ENCODE peak calls at places on chromosomes 2 and 18, in seven cellular contexts. O is psoas muscle, C is keratinocyte, K is heart right ventricle, Y is GM23338, V is A549, F is breast epithelium. E is an unnamed sample.
A peak's percentile ranks its signal among the peaks of the same experiment; 100 is the strongest.

GRCh38 chr2:73134471-73134870 is 21.7 kb upstream of the RAB11FIP5 start:
- DNase-seq in O (no peak), C (no peak), K (no peak), Y (no peak), V (no peak), F (no peak), E (no peak)

GRCh38 chr2:65326276-65326675 is 98.6 kb downstream of the ACTR2 start:
- DNase-seq in O (no peak), C (no peak), K (no peak), Y (peak; percentile 17), V (no peak), F (peak; percentile 70), E (no peak)

GRCh38 chr2:235692671-235693171 is 198.9 kb downstream of the AGAP1 start:
- DNase-seq in O (no peak), C (no peak), K (no peak), Y (no peak), V (no peak), F (no peak), E (no peak)

GRCh38 chr18:77557030-77557429 is 307.4 kb downstream of the GALR1 start:
- DNase-seq in O (no peak), C (no peak), K (no peak), Y (peak; percentile 40), V (no peak), F (no peak), E (no peak)

GRCh38 chr2:151029406-151030157 is 232.1 kb downstream of the RBM43 start:
- DNase-seq in O (no peak), C (no peak), K (no peak), Y (no peak), V (no peak), F (no peak), E (no peak)

GRCh38 chr2:930935-931334 is 19.7 kb upstream of the SNTG2 start:
- DNase-seq in O (no peak), C (no peak), K (no peak), Y (no peak), V (no peak), F (no peak), E (no peak)

GRCh38 chr18:47265197-47265596 is 13.7 kb upstream of the SKOR2 start:
- DNase-seq in O (no peak), C (no peak), K (no peak), Y (no peak), V (no peak), F (no peak), E (no peak)

GRCh38 chr2:62457555-62457954 is 48.4 kb downstream of the TMEM17 start:
- DNase-seq in O (no peak), C (no peak), K (no peak), Y (no peak), V (no peak), F (no peak), E (no peak)

GRCh38 chr2:113700186-113700841 is 56.1 kb downstream of the SLC35F5 start:
- DNase-seq in O (no peak), C (no peak), K (peak; percentile 42), Y (peak; percentile 79), V (peak; percentile 46), F (no peak), E (no peak)

DNA sequence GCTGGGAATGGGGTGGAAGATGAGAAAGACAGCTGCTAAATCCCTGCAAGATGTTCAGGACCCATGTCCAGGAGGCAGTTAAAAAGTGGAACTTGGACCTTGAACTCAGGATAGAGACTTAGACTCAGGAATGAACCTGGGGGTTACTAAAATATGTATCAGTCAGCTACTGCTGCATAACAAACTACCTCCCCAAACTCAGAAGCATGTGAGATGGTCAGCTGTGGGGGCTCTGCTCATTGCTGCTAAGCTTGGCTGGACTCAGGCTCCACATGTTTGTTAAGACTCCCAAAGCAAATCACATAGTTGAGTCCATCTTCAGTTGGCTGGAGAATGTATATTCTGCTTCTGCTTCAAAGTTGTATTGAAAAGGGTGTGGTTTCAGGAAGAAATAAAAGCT is 61.4 kb upstream of the COPS8 start:
- DNase-seq in O (no peak), C (no peak), K (no peak), Y (no peak), V (no peak), F (no peak), E (no peak)
- H3K4me1 ChIP-seq in O (no peaks in the 10 kb centered on the region), C (peaks cover 13% of the 10 kb centered on the region), K (no peaks in the 10 kb centered on the region), Y (no peaks in the 10 kb centered on the region), V (peaks cover 15% of the 10 kb centered on the region), F (no peaks in the 10 kb centered on the region), E (no peaks in the 10 kb centered on the region)

GRCh38 chr2:174148833-174149232 is 99.5 kb downstream of the OLA1 start:
- DNase-seq in O (no peak), C (no peak), K (no peak), Y (no peak), V (no peak), F (no peak), E (no peak)

GRCh38 chr2:174149530-174149929 is 98.8 kb downstream of the OLA1 start:
- DNase-seq in O (no peak), C (no peak), K (no peak), Y (no peak), V (no peak), F (no peak), E (no peak)

GRCh38 chr2:174142290-174142689 is 106.0 kb downstream of the OLA1 start:
- DNase-seq in O (no peak), C (no peak), K (no peak), Y (no peak), V (no peak), F (no peak), E (no peak)

GRCh38 chr2:174145827-174146226 is 102.5 kb downstream of the OLA1 start:
- DNase-seq in O (no peak), C (no peak), K (no peak), Y (peak; percentile 69), V (peak; percentile 57), F (no peak), E (no peak)
- TF ChIP-seq CTCF in O (no peak), C (peak; percentile 47), K (no peak), Y (peak; percentile 73), V (peak; percentile 26), F (no peak), E (no peak)

GRCh38 chr2:180761224-180761623 is 219.2 kb upstream of the UBE2E3 start:
- DNase-seq in O (no peak), C (no peak), K (no peak), Y (peak; percentile 3), V (peak; percentile 50), F (no peak), E (no peak)
- H3K27ac ChIP-seq in O (peak overlapping the region; percentile 61), C (no peak overlapping the region), K (no peak overlapping the region), Y (no peak overlapping the region), V (no peak overlapping the region), F (no peak overlapping the region), E (no peak overlapping the region)

DNA sequence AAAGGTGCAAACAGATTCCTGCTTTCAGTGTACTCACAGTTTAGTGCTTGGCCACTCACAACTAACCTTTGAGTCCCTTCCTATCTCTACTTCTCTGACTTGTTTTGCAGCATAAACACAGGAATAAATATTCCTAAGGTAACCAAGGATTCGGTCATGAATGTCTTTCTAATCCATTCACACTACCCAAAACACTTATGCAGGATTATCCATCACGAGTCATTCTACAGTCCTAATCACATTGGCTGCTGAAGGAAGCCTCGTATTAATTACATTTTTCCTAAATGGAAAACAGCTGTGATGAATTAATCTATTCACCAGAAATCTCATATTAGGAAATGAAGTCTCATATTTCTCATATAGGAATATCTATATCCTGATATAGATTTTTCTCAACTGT is 16.3 kb downstream of the RDH14 start:
- DNase-seq in O (no peak), C (no peak), K (no peak), Y (no peak), V (no peak), F (no peak), E (no peak)
- H3K4me1 ChIP-seq in O (peaks cover 11% of the 10 kb centered on the region), C (no peaks in the 10 kb centered on the region), K (no peaks in the 10 kb centered on the region), Y (peaks cover 4% of the 10 kb centered on the region), V (no peaks in the 10 kb centered on the region), F (no peaks in the 10 kb centered on the region), E (no peaks in the 10 kb centered on the region)